ENCODE peak calls at places on chromosomes 1 and 21, in ten cellular contexts. I is foreskin keratinocyte; J is brain microvascular endothelial cell; G is right cardiac atrium; M is endodermal cell; C is tibial nerve; U is heart right ventricle; O is cardiac muscle cell; D is CD8-positive, alpha-beta memory T cell; R is heart left ventricle. L is an unnamed sample.

GRCh38 chr1:23556661-23557470 is 2.4 kb downstream of the ID3 start:
- DNase-seq in I (peak; percentile 58), J (peak; percentile 82), G (no peak), M (peak; percentile 88), C (no peak), U (no peak), O (peak; percentile 73), D (peak; percentile 43), R (no peak), L (no peak)

GRCh38 chr1:155305881-155306391 is 2.7 kb upstream of the FDPS start:
- DNase-seq in I (no peak), J (no peak), G (no peak), M (peak; percentile 46), C (no peak), U (no peak), O (peak; percentile 50), D (no peak), R (no peak), L (no peak)

GRCh38 chr1:7808253-7808844 is 24.3 kb downstream of the PER3 start:
- DNase-seq in I (no peak), J (no peak), G (no peak), M (no peak), C (no peak), U (no peak), O (peak; percentile 70), D (no peak), R (no peak), L (no peak)

GRCh38 chr1:29783501-29784275 is 547.4 kb downstream of the PTPRU start:
- DNase-seq in I (no peak), J (no peak), G (no peak), M (no peak), C (no peak), U (no peak), O (no peak), D (no peak), R (no peak), L (no peak)

GRCh38 chr1:98468111-98468717 is 193.3 kb upstream of the SNX7 start:
- DNase-seq in I (no peak), J (peak; percentile 59), G (no peak), M (no peak), C (peak; percentile 43), U (no peak), O (peak; percentile 87), D (no peak), R (no peak), L (no peak)

GRCh38 chr1:19802269-19802668 is 2.6 kb upstream of the TMCO4 start:
- DNase-seq in I (no peak), J (no peak), G (no peak), M (peak; percentile 58), C (no peak), U (no peak), O (no peak), D (no peak), R (no peak), L (no peak)

GRCh38 chr1:230986976-230987375 is 8.1 kb downstream of the ARV1 start:
- DNase-seq in I (peak; percentile 18), J (peak; percentile 83), G (no peak), M (no peak), C (no peak), U (no peak), O (peak; percentile 34), D (no peak), R (no peak), L (no peak)

GRCh38 chr1:17911789-17912188 is 156.7 kb downstream of the ACTL8 start:
- DNase-seq in I (no peak), J (no peak), G (no peak), M (no peak), C (no peak), U (no peak), O (no peak), D (no peak), R (no peak), L (no peak)

GRCh38 chr1:34825455-34826081 is 32.8 kb downstream of the GJA4 start:
- DNase-seq in I (no peak), J (no peak), G (peak; percentile 37), M (no peak), C (no peak), U (peak; percentile 24), O (no peak), D (no peak), R (no peak), L (no peak)

GRCh38 chr21:21187579-21187978 is 189.4 kb downstream of the NCAM2 start:
- DNase-seq in I (no peak), J (no peak), G (no peak), M (no peak), C (no peak), U (no peak), O (peak; percentile 25), D (no peak), R (no peak), L (no peak)

GRCh38 chr1:215607412-215607811 is 40.3 kb downstream of the KCTD3 start:
- DNase-seq in I (no peak), J (no peak), G (no peak), M (no peak), C (no peak), U (no peak), O (no peak), D (no peak), R (no peak), L (no peak)

GRCh38 chr1:43383449-43383848 is 6.2 kb downstream of the MED8 start:
- DNase-seq in I (no peak), J (no peak), G (no peak), M (no peak), C (no peak), U (no peak), O (no peak), D (no peak), R (no peak), L (no peak)

GRCh38 chr1:106700151-106700550 is 356.3 kb upstream of the PRMT6 start:
- DNase-seq in I (no peak), J (no peak), G (no peak), M (no peak), C (no peak), U (no peak), O (no peak), D (no peak), R (no peak), L (no peak)

GRCh38 chr1:227357229-227358078 is 39.2 kb upstream of the CDC42BPA start:
- DNase-seq in I (peak; percentile 59), J (peak; percentile 83), G (peak; percentile 80), M (peak; percentile 83), C (peak; percentile 24), U (peak; percentile 47), O (peak; percentile 92), D (no peak), R (peak; percentile 78), L (peak; percentile 80)
- H3K27ac ChIP-seq in I (peak overlapping the region; percentile 22), J (peak overlapping the region; percentile 75), G (peak overlapping the region; percentile 97), M (no peak overlapping the region), C (peak overlapping the region; percentile 37), U (peak overlapping the region; percentile 80), O (no peak overlapping the region), D (peak overlapping the region; percentile 57), R (peak overlapping the region; percentile 68), L (no peak overlapping the region)

GRCh38 chr21:36696640-36697472 is 2.1 kb upstream of the SIM2 start:
- DNase-seq in I (no peak), J (no peak), G (no peak), M (peak; percentile 74), C (no peak), U (no peak), O (no peak), D (no peak), R (no peak), L (peak; percentile 37)

GRCh38 chr21:36694593-36695282 is 4.2 kb upstream of the SIM2 start:
- DNase-seq in I (no peak), J (no peak), G (no peak), M (no peak), C (no peak), U (no peak), O (no peak), D (no peak), R (no peak), L (no peak)

GRCh38 chr21:36695283-36695634 is 3.7 kb upstream of the SIM2 start:
- DNase-seq in I (no peak), J (no peak), G (no peak), M (no peak), C (no peak), U (no peak), O (no peak), D (no peak), R (no peak), L (no peak)

GRCh38 chr21:36696390-36696639 is 2.6 kb upstream of the SIM2 start:
- DNase-seq in I (no peak), J (no peak), G (no peak), M (peak; percentile 61), C (no peak), U (no peak), O (no peak), D (no peak), R (no peak), L (no peak)

DNA sequence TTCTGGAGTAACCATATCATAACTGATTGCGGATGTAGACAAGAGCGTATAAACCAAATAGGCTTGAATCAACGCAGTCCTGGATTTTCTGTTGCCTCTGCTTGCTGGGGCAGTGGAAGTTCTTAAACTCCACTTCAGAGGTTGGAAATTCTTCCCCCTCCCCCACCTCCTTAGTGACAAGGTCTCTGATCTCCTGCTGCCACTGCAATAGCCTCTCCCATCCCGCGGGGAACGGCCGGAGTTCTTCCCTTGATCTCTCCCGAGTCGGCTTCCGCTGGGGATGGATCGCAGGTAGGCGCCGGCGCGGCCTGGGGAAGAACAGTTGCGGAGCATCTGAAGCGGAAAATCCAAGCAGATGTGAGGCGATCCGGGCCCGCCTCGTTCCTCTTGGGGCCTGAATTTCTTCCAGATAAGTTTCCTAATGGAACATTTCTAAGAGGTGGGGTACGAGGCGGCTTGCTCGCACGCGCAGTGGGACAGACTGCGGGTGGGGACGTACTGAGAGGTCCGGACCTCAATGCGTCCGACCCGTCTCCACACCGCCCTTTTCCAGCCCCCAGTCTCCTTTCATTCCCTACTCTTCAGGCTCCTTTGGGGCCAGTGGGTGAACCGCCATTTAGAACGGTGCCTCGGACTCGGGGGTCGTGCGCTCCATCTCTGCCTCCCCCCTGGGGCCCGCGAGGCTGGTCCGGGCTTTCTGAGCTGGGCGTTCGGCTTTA is 3.1 kb upstream of the SIM2 start:
- DNase-seq in I (no peak), J (no peak), G (no peak), M (peak; percentile 86), C (no peak), U (no peak), O (no peak), D (no peak), R (no peak), L (no peak)
- H3K27ac ChIP-seq in I (no peak overlapping the region), J (no peak overlapping the region), G (no peak overlapping the region), M (no peak overlapping the region), C (no peak overlapping the region), U (no peak overlapping the region), O (no peak overlapping the region), D (no peak overlapping the region), R (no peak overlapping the region), L (no peak overlapping the region)

DNA sequence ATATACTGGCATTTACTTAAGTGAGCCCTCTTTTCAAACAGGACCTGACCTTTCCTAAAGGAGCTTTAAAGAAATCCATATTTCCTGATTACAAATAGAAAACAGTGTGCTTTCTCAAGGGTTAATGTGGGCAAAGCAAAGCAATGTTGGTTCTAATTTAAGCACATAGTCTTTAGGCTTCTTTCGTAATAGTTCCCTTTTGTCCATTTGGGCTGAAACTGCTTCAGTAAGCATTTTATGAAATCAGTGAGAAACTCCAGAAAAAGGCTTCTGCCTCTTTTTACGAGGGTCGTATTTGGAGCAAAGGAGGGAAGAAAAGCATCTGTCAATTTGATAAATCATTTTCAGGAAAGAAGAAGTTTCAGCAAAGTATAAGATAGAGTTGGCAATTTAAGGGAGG is 331.2 kb downstream of the KIF26B start:
- DNase-seq in I (no peak), J (no peak), G (no peak), M (no peak), C (no peak), U (no peak), O (peak; percentile 17), D (no peak), R (no peak), L (no peak)
- H3K27ac ChIP-seq in I (no peak overlapping the region), J (no peak overlapping the region), G (no peak overlapping the region), M (no peak overlapping the region), C (no peak overlapping the region), U (no peak overlapping the region), O (peak overlapping the region; percentile 63), D (no peak overlapping the region), R (no peak overlapping the region), L (no peak overlapping the region)

GRCh38 chr1:201752333-201752732 is 76.6 kb upstream of the IPO9 start:
- DNase-seq in I (no peak), J (no peak), G (no peak), M (no peak), C (no peak), U (no peak), O (no peak), D (no peak), R (no peak), L (no peak)
- H3K27ac ChIP-seq in I (peak overlapping the region; percentile 49), J (peak overlapping the region; percentile 93), G (no peak overlapping the region), M (peak overlapping the region; percentile 61), C (no peak overlapping the region), U (peak overlapping the region; percentile 27), O (peak overlapping the region; percentile 91), D (no peak overlapping the region), R (peak overlapping the region; percentile 10), L (no peak overlapping the region)